ENCODE peak calls at places on chromosomes 5 and 9, in six cellular contexts. N is heart right ventricle, J is breast epithelium, C is left ventricle myocardium inferior, B is psoas muscle, O is H1. A is an unnamed sample. For H3K27me3, the result is how much of the 10 kb centered on the place peaks cover.

GRCh38 chr9:109272045-109272444 is 48.8 kb downstream of the EPB41L4B start:
- DNase-seq in C (no peak), O (no peak), J (no peak), B (no peak), N (no peak), A (no peak)

GRCh38 chr5:28346696-28347095 is 1308.3 kb upstream of the CDH9 start:
- DNase-seq in N (no peak), B (no peak), C (no peak), O (no peak), J (no peak), A (no peak)

GRCh38 chr5:82425591-82425990 is 147.4 kb upstream of the RPS23 start:
- DNase-seq in B (peak), N (no peak), J (no peak), C (no peak), O (no peak), A (no peak)

GRCh38 chr5:168772466-168772961 is 193.3 kb upstream of the PANK3 start:
- DNase-seq in J (no peak), C (no peak), B (no peak), O (no peak), N (no peak), A (no peak)

GRCh38 chr5:160165137-160166068 is 46.2 kb upstream of the PWWP2A start:
- DNase-seq in N (peak), B (peak), J (peak), C (peak), O (no peak), A (no peak)

GRCh38 chr9:109251776-109252106 is 69.1 kb downstream of the EPB41L4B start:
- DNase-seq in N (no peak), J (no peak), C (no peak), B (no peak), O (no peak), A (no peak)

GRCh38 chr5:78594946-78595921 is 53.3 kb downstream of the LHFPL2 start:
- DNase-seq in O (no peak), B (no peak), N (peak), C (no peak), J (peak), A (no peak)

GRCh38 chr5:42598311-42598710 is 158.3 kb upstream of the CCDC152 start:
- DNase-seq in C (no peak), J (no peak), B (no peak), O (no peak), N (no peak), A (no peak)

GRCh38 chr9:5767968-5768932 is 64.7 kb downstream of the ERMP1 start:
- DNase-seq in B (no peak), C (no peak), N (no peak), O (no peak), J (no peak), A (no peak)

GRCh38 chr9:87515086-87515485 is 17.4 kb downstream of the DAPK1 start:
- DNase-seq in O (no peak), N (no peak), B (no peak), C (no peak), J (no peak), A (no peak)

GRCh38 chr5:166324372-166324771 is 1967.1 kb upstream of the WWC1 start:
- DNase-seq in O (peak), B (no peak), J (no peak), C (no peak), N (no peak), A (no peak)

GRCh38 chr5:36607114-36607561 is 732 bp downstream of the SLC1A3 start:
- DNase-seq in C (peak), O (no peak), N (peak), J (no peak), B (peak), A (no peak)

GRCh38 chr5:127878174-127878750 is 175.1 kb downstream of the CCDC192 start:
- DNase-seq in C (peak), O (peak), J (no peak), N (peak), B (no peak), A (no peak)

GRCh38 chr5:95564450-95564849 is 9.5 kb downstream of the ARSK start:
- DNase-seq in N (no peak), C (no peak), J (no peak), B (no peak), O (no peak), A (no peak)

GRCh38 chr5:149015126-149015525 is 47.7 kb downstream of the SH3TC2 start:
- DNase-seq in N (no peak), B (no peak), C (no peak), J (no peak), O (no peak), A (no peak)

GRCh38 chr5:81924467-81924866 is 47.4 kb upstream of the ATG10 start:
- DNase-seq in N (peak), J (no peak), O (no peak), C (peak), B (no peak), A (no peak)

GRCh38 chr9:118568704-118569103 is 800.5 kb downstream of the BRINP1 start:
- DNase-seq in J (no peak), B (no peak), C (no peak), N (no peak), O (no peak), A (no peak)

GRCh38 chr5:139852696-139853095 is 57.1 kb downstream of the PSD2 start:
- DNase-seq in C (no peak), O (no peak), N (no peak), B (no peak), J (no peak), A (no peak)

GRCh38 chr5:177132504-177133118 is 962 bp upstream of the NSD1 start:
- DNase-seq in C (no peak), B (peak), N (no peak), O (no peak), J (peak), A (peak)

GRCh38 chr5:143037071-143037470 is 266.9 kb downstream of the ARHGAP26 start:
- DNase-seq in J (no peak), C (no peak), N (peak), O (peak), B (no peak), A (no peak)

GRCh38 chr5:92980491-92980890 is 600.5 kb downstream of the NR2F1-AS1 start:
- DNase-seq in J (no peak), O (no peak), B (no peak), N (no peak), C (no peak), A (no peak)

GRCh38 chr5:176948458-176948857 is 49.3 kb upstream of the HK3 start:
- DNase-seq in J (no peak), B (no peak), O (no peak), C (no peak), N (no peak), A (no peak)

GRCh38 chr5:16774806-16775205 is 158.0 kb upstream of the RETREG1 start:
- DNase-seq in C (no peak), B (no peak), J (no peak), O (no peak), N (no peak), A (no peak)

GRCh38 chr9:20788526-20789421 is 104.7 kb downstream of the FOCAD start:
- DNase-seq in N (no peak), O (no peak), C (no peak), J (no peak), B (no peak), A (no peak)

GRCh38 chr5:132020568-132021339 is 9.3 kb upstream of the ACSL6 start:
- DNase-seq in C (no peak), B (no peak), O (no peak), N (no peak), J (no peak), A (no peak)

GRCh38 chr9:86614871-86615849 is 260.9 kb upstream of the TUT7 start:
- DNase-seq in C (no peak), J (no peak), N (peak), B (no peak), O (no peak), A (no peak)

GRCh38 chr5:107598958-107599357 is 71.8 kb downstream of the EFNA5 start:
- DNase-seq in N (no peak), C (no peak), B (no peak), J (no peak), O (no peak), A (no peak)

GRCh38 chr9:69028754-69029153 is 6.8 kb upstream of the FXN start:
- DNase-seq in C (no peak), J (no peak), B (no peak), N (no peak), O (no peak), A (peak)

GRCh38 chr5:62306494-62307363 is 723 bp downstream of the KIF2A start:
- DNase-seq in O (no peak), J (peak), C (peak), N (peak), B (peak), A (peak)

GRCh38 chr5:85225388-85225787 is 840.7 kb upstream of the EDIL3 start:
- DNase-seq in J (no peak), N (no peak), C (no peak), O (no peak), B (no peak), A (no peak)

GRCh38 chr9:126616521-126616976 is 2.8 kb downstream of the LMX1B start:
- DNase-seq in C (no peak), J (no peak), B (no peak), O (no peak), N (no peak), A (no peak)

GRCh38 chr9:126614455-126615248 is 924 bp downstream of the LMX1B start:
- DNase-seq in C (no peak), J (no peak), N (no peak), O (no peak), B (no peak), A (no peak)

GRCh38 chr9:126617003-126617739 is 3.4 kb downstream of the LMX1B start:
- DNase-seq in B (no peak), O (no peak), C (no peak), J (no peak), N (no peak), A (no peak)

GRCh38 chr9:126615251-126615790 is 1.6 kb downstream of the LMX1B start:
- DNase-seq in J (peak), C (no peak), N (no peak), B (peak), O (no peak), A (no peak)

GRCh38 chr9:126615791-126616447 is 2.2 kb downstream of the LMX1B start:
- DNase-seq in O (no peak), B (no peak), J (no peak), N (no peak), C (no peak), A (no peak)
- H3K27me3 ChIP-seq in O (half or more), B (under half), J (under half), N (half or more), C (half or more), A (under half)

GRCh38 chr5:159030357-159030756 is 69.4 kb downstream of the EBF1 start:
- DNase-seq in N (no peak), O (no peak), J (no peak), C (no peak), B (no peak), A (no peak)

GRCh38 chr5:159032656-159033350 is 66.9 kb downstream of the EBF1 start:
- DNase-seq in B (no peak), O (no peak), N (no peak), J (no peak), C (no peak), A (no peak)

GRCh38 chr5:159031513-159031912 is 68.2 kb downstream of the EBF1 start:
- DNase-seq in O (no peak), B (no peak), C (no peak), J (no peak), N (no peak), A (no peak)

GRCh38 chr5:159033351-159033657 is 66.4 kb downstream of the EBF1 start:
- DNase-seq in J (no peak), C (no peak), B (no peak), N (no peak), O (no peak), A (no peak)

GRCh38 chr5:159031915-159032314 is 67.8 kb downstream of the EBF1 start:
- DNase-seq in B (no peak), O (no peak), J (no peak), C (no peak), N (no peak), A (no peak)
- H3K27ac ChIP-seq in B (no peak), O (no peak), J (no peak), C (peak), N (no peak), A (no peak)

GRCh38 chr5:167574381-167574780 is 717.1 kb upstream of the WWC1 start:
- DNase-seq in J (no peak), N (no peak), B (no peak), O (no peak), C (no peak), A (no peak)
- H3K4me3 ChIP-seq in J (no peak), N (no peak), B (no peak), O (peak), C (no peak), A (no peak)

DNA sequence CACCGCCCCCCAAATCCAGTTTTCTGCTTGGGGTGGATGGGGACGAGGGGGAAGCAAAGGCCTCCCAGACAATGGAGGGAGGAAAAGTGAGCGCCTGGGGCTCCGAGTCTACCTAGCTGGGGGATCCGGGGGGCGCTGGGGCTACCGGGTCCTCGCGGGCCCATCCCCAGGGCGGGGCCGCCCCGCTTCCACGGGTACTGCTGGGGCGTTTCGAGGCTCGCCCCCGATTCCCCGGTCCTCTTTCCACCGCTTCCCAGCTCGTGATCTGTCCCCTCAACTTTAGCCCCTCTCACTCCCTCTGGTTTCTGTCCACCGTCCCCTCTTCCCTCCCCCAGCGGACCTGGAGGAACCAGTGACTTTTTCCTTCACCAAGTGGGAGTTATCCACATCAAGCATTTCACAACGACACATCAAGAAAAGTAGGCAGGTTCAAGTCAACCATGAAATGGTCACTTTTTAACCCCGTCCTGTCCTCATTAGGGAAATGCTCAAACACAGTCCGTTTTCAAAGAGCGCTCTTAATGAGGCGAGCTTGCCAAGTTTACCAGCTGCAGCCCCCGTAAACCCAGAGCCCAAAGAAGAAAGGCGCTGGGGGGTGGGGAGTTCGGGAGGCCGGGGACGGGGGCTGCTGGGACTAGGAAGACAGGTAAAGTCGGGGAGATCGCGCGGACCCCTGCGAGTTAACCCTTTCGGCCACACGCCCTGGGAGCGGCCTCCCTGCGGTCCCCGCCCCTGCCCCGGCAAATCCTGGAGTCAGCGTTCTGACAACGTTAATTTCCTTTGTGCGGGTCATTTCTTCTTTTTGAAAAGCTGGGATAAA is 2.0 kb upstream of the NFIB start:
- DNase-seq in C (peak), B (peak), N (no peak), O (no peak), J (no peak), A (no peak)
- H3K27me3 ChIP-seq in C (under half), B (under half), N (under half), O (under half), J (under half), A (under half)

DNA sequence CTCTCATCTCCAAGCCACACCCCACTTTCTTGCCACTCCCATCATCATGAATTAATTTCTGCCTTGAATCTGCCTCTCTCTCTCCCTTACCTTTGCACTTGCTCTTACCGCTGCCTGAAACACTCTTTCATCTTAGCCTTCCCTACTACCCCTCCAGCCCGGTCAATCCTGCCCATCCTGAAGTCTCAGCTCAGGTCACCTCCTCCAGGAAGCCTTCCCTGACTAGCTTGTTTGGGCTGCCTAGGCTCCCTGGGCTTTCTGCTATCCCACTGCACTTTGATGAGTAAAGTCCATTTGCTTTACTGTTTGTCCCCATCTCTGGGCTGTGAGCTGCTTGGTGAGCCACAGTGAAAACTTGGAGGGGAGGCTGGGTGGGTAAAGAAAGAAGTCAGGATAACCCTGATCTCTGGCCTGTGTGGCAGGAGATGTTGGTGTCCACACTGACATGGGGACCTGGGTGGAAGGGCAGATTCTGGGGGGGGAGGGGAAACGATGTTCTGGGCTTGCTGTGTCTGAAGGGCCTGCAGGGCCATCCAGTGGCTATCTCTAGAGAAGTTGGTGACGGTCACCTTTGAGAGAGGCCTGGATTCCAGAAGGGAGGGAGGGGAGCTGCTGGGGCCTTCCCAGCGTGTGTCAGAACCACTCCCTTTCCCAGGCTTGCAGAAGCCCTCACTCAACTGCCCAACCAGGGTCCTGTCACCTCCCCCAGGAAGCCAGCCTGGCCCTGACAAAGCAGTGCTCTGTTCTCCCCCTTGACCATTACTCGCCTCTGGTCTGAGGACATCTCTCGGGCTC is 75.0 kb upstream of the DAB2IP start:
- DNase-seq in N (no peak), J (no peak), O (no peak), B (no peak), C (no peak), A (no peak)
- H3K27ac ChIP-seq in N (no peak), J (no peak), O (no peak), B (peak), C (peak), A (no peak)

DNA sequence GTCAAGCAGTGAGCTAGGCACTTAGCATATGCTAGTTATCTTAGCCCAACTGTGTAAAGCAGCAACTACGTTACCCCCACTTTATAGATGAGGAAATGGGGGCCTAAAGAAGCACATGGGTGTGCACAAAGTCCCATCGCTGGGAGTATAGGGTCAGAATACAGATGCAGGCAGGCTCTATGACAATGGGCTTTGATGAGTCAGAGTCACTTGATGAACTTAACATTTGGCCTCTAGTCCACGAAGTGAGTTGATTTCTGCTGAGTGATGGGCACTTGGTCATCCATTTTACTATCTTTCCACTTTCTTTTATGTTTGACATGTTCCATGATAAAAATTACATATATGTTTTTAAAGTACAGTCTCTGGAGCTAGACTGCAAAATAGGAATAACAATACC is 204.3 kb downstream of the TRIM32 start:
- DNase-seq in O (no peak), B (no peak), C (no peak), J (no peak), N (no peak), A (no peak)
- H3K4me3 ChIP-seq in O (no peak), B (no peak), C (no peak), J (no peak), N (no peak), A (no peak)

A was measured in CD4-positive, CD25-positive, alpha-beta regulatory T cell.